ENCODE peak calls at places on chromosome 19, in seven cellular contexts. R is sigmoid colon; Z is A549; K is CD8-positive, alpha-beta T cell; U is neural crest cell; H is lower leg skin; X is uterus. Q is an unnamed sample.

GRCh38 chr19:29712744-29713516 is 2.1 kb downstream of the C19orf12 start:
- DNase-seq in U (no peak), Z (no peak), K (no peak), R (no peak), H (no peak), X (no peak), Q (no peak)

GRCh38 chr19:13190781-13191540 is 40.8 kb downstream of the IER2 start:
- DNase-seq in H (no peak), K (no peak), X (no peak), R (no peak), Z (no peak), U (no peak), Q (no peak)

GRCh38 chr19:43780706-43781525 is at the start of gene KCNN4:
- DNase-seq in K (peak), U (no peak), R (no peak), H (no peak), Z (peak), X (no peak), Q (no peak)

GRCh38 chr19:53545271-53546065 is 7.5 kb downstream of the ZNF331 start:
- DNase-seq in H (no peak), U (no peak), R (no peak), Z (peak), K (no peak), X (no peak), Q (no peak)

GRCh38 chr19:10505583-10506229 is 2.5 kb upstream of the KEAP1 start:
- DNase-seq in R (peak), X (peak), H (peak), Z (peak), U (peak), K (peak), Q (no peak)

GRCh38 chr19:2458054-2458453 is 1.3 kb upstream of the LMNB2 start:
- DNase-seq in H (no peak), Z (no peak), X (no peak), U (no peak), K (no peak), R (no peak), Q (no peak)

GRCh38 chr19:10724573-10725071 is 6.7 kb downstream of the DNM2 start:
- DNase-seq in K (no peak), X (no peak), U (no peak), Z (no peak), R (no peak), H (no peak), Q (no peak)

GRCh38 chr19:30625947-30626346 is 253.8 kb downstream of the ZNF536 start:
- DNase-seq in X (no peak), U (no peak), R (no peak), H (no peak), Z (no peak), K (no peak), Q (no peak)

GRCh38 chr19:18220632-18221275 is 5.5 kb downstream of the PDE4C start:
- DNase-seq in U (no peak), R (no peak), K (no peak), Z (no peak), H (no peak), X (no peak), Q (no peak)

GRCh38 chr19:6100284-6100915 is 9.9 kb downstream of the RFX2 start:
- DNase-seq in U (no peak), K (peak), R (no peak), H (no peak), Z (no peak), X (no peak), Q (no peak)

GRCh38 chr19:54077334-54077733 is 3.8 kb downstream of the TARM1 start:
- DNase-seq in X (no peak), R (no peak), H (no peak), Z (no peak), K (no peak), U (no peak), Q (no peak)

GRCh38 chr19:3573858-3574637 is 1.3 kb downstream of the HMG20B start:
- DNase-seq in R (peak), U (peak), H (peak), X (peak), Z (peak), K (peak), Q (peak)

GRCh38 chr19:45164577-45165335 is 4.0 kb upstream of the NKPD1 start:
- DNase-seq in K (peak), R (no peak), U (no peak), Z (no peak), H (peak), X (no peak), Q (peak)
- TF ChIP-seq CTCF in K (no peak), R (no peak), U (no peak), Z (no peak), H (no peak), X (no peak), Q (no peak)

DNA sequence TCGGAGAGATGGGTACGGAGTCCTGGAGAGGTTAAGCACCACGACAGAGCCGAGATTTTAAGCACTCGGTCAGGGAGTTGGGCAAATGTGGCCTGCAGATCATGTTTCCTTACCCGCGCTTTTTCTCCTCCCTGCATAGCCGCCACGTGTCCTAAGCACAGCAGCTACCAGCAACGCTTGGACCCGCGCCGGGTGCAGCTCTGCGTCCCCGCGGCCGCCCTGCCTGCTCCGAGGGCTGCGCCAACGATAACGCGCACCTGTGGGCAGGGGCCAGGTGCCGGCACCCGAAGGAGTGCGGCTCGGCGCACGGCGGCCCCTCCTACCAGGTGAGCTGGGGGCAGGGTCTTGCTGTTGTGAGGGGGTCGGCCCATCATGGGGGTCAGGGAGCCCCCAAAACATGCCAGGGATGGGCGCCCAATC is 24.8 kb upstream of the FXYD3 start:
- DNase-seq in H (no peak), R (no peak), X (no peak), U (no peak), Z (no peak), K (no peak), Q (no peak)
- TF ChIP-seq CTCF in H (no peak), R (no peak), X (no peak), U (peak), Z (no peak), K (peak), Q (no peak)

GRCh38 chr19:56222901-56223300 is 20.8 kb downstream of the ZSCAN5C start:
- DNase-seq in K (no peak), H (peak), Z (no peak), U (no peak), R (no peak), X (no peak), Q (no peak)
- TF ChIP-seq CTCF in K (no peak), H (no peak), Z (no peak), U (no peak), R (no peak), X (no peak), Q (no peak)

GRCh38 chr19:50205681-50206138 is 2.3 kb downstream of the MYH14 start:
- DNase-seq in X (no peak), K (no peak), R (no peak), U (no peak), H (no peak), Z (no peak), Q (peak)
- TF ChIP-seq CTCF in X (no peak), K (no peak), R (peak), U (no peak), H (no peak), Z (no peak), Q (no peak)

DNA sequence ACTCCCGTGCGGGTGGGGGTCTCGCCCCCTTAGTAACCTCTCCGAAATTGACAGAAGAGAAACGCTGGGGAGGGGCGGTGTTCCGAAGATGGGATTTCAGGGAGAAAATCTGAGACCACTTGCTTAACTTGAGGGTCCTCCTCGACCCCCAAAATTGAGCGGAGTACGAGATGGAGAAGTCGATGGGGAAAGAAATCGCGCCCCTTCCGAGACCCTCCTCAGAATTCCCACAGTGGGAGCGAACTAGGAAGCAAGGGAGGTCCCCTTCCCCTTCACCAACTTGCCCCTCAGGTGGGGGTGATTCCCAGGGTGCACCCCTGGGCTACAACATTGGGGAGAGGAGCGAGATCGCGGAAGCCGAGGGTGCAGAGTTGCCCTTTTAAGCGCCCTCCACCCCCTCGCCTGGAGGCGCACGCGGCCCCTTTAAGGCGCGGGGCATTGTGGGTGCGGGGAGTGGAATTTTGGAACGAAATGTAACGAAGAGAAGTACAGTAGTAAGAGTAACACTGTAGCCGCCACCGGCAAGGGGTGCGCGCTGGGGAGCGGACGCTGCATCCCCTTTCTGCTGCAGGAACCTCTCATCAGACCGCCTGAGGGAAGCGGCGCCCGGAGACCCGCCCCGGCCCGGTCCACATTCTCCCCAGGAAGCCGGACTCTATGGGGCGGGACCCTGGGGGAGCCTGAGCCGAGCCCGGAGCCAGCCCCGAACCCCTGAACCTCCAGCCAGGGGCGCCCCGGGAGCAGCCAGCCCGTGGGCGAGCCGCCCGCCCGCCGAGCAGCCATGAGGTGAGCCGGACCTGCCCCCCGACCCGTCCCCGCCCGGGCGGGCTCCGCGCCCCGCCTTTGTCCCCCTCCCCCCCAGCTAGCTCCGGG is at the start of gene VASP:
- DNase-seq in R (peak), K (peak), Z (peak), U (peak), X (peak), H (peak), Q (no peak)
- TF ChIP-seq CTCF in R (no peak), K (no peak), Z (no peak), U (no peak), X (no peak), H (no peak), Q (no peak)

DNA sequence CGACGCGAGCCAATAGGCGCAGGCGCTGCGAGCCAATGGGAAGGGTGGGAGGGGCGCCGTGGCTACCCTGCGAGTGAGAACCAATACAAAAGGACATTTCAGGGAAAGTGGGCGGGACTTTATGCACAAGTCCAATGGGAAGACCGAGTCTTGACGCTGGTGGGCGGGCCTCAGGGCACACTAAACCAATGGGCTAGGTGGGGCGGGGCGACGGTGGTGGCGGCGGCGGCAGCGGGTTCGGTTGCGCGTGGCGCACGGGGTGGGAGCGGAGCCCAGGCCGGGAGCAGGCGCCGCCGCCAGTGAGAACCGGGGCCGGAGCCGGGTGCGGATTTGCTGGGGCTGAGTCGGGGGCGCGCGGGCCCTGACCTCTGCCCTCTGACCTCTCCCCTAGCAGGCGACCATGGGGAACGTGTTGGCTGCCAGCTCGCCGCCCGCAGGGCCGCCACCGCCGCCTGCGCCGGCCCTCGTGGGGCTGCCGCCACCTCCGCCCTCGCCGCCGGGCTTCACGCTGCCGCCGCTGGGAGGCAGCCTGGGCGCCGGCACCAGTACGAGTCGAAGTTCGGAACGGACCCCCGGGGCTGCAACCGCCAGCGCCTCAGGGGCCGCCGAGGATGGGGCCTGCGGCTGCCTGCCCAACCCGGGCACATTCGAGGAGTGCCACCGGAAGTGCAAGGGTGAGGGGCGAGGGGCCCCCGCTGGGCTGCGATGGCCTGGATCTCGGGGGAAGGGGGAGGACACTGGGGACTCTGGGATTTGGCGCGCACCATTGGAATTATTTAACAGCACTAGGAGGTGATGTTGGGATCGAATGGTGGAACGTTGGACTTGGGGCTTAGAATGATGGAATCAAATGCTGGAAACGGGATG is at the start of gene TOMM40:
- DNase-seq in K (peak), R (peak), Z (peak), X (no peak), H (peak), U (peak), Q (peak)
- TF ChIP-seq CTCF in K (no peak), R (no peak), Z (no peak), X (no peak), H (no peak), U (no peak), Q (no peak)

DNA sequence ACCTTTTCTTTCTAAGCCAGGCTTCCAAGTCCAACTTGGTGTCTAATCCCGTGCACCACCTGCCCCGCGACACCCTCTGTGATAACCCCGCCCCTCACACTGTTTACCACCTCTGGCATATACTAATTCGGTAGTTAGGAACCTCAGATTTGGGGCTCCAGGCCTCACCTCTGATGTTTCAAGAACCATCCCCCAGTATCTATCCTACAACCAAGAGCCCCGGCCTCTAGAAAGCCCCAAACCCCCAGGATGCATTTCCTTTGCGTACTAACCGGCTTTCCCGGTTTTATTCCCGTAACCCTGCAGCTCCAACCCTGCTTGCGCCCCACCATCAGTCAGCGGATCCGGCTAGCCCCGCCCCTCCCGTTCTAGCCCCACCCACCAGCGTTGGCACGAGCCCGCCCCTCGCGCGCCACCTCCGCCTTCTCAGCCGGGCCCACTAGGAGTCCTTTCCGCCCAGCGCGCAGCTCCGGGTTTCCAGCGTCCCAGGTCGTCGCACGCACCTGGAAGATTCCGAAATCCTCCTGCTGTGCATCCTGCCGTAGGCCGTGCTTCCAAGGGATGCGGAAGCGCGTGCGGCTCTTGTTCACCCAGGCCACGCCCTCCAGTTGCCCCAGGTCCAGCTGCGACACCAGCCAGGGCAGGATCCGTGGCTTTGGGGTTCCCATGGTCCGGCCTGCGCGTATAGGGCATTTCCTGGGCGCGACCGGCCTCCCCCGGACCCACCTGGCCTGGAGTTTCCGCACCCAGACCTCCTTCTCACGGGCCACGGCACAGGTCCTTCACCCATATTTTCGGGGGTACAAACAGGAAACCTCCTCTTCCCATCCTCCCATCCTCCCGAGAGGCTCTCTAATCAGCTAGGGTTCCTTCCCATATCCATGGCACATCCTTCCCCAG is 1.2 kb downstream of the IRF3 start:
- DNase-seq in R (peak), Z (peak), U (peak), H (peak), X (peak), K (peak), Q (peak)
- TF ChIP-seq CTCF in R (peak), Z (no peak), U (no peak), H (no peak), X (peak), K (peak), Q (no peak)

GRCh38 chr19:27748551-27749152 is 1464.3 kb downstream of the UQCRFS1 start:
- DNase-seq in X (no peak), K (no peak), H (peak), U (no peak), Z (no peak), R (no peak), Q (peak)

GRCh38 chr19:27744926-27745844 is 1467.8 kb downstream of the UQCRFS1 start:
- DNase-seq in R (peak), U (no peak), Z (no peak), K (no peak), X (no peak), H (peak), Q (no peak)

GRCh38 chr19:27745978-27746542 is 1466.9 kb downstream of the UQCRFS1 start:
- DNase-seq in K (no peak), X (no peak), H (peak), U (no peak), R (peak), Z (no peak), Q (no peak)

GRCh38 chr19:27750697-27751391 is 1462.1 kb downstream of the UQCRFS1 start:
- DNase-seq in H (peak), U (no peak), X (no peak), Z (no peak), R (peak), K (no peak), Q (no peak)

GRCh38 chr19:27746691-27747380 is 1466.1 kb downstream of the UQCRFS1 start:
- DNase-seq in K (no peak), Z (peak), U (peak), X (peak), H (peak), R (peak), Q (no peak)
- TF ChIP-seq CTCF in K (no peak), Z (no peak), U (peak), X (no peak), H (no peak), R (no peak), Q (peak)

GRCh38 chr19:49241769-49242168 is 83.2 kb downstream of the SLC6A16 start:
- DNase-seq in K (no peak), H (no peak), X (no peak), R (no peak), U (no peak), Z (no peak), Q (no peak)
- TF ChIP-seq CTCF in K (no peak), H (no peak), X (no peak), R (no peak), U (no peak), Z (no peak), Q (no peak)